ENCODE peak calls at places on chromosome 10, in seven cellular contexts. K is IMR-90, N is mesenchymal stem cell, A is trophoblast cell, S is H9, L is mesendoderm, Z is H1. G is an unnamed sample.

GRCh38 chr10:122264442-122264841 is 6.7 kb upstream of the BTBD16 start:
- DNase-seq in K (peak; percentile 50), N (no peak), A (no peak), S (no peak), L (no peak), Z (no peak), G (no peak)

GRCh38 chr10:25080880-25081581 is 64.6 kb downstream of the THNSL1 start:
- DNase-seq in K (peak; percentile 83), N (peak; percentile 79), A (peak; percentile 84), S (peak; percentile 81), L (peak; percentile 88), Z (peak; percentile 76), G (peak; percentile 80)

GRCh38 chr10:52598936-52599335 is 173.6 kb downstream of the MBL2 start:
- DNase-seq in K (no peak), N (no peak), A (no peak), S (no peak), L (no peak), Z (no peak), G (no peak)

GRCh38 chr10:48284002-48284546 is 9.6 kb upstream of the FRMPD2 start:
- DNase-seq in K (no peak), N (no peak), A (no peak), S (no peak), L (no peak), Z (no peak), G (no peak)

GRCh38 chr10:61763778-61764177 is 101.0 kb downstream of the CABCOCO1 start:
- DNase-seq in K (no peak), N (no peak), A (peak; percentile 9), S (no peak), L (no peak), Z (no peak), G (no peak)

GRCh38 chr10:104032144-104032775 is 53.4 kb downstream of the COL17A1 start:
- DNase-seq in K (no peak), N (no peak), A (no peak), S (peak; percentile 52), L (peak; percentile 30), Z (no peak), G (no peak)

GRCh38 chr10:57102234-57102633 is 741.2 kb upstream of the ZWINT start:
- DNase-seq in K (no peak), N (no peak), A (no peak), S (peak; percentile 32), L (peak; percentile 95), Z (no peak), G (no peak)

GRCh38 chr10:89129850-89130396 is 77.2 kb downstream of the CH25H start:
- DNase-seq in K (peak; percentile 67), N (no peak), A (no peak), S (no peak), L (no peak), Z (no peak), G (no peak)

GRCh38 chr10:122554576-122554975 is 6.0 kb upstream of the DMBT1 start:
- DNase-seq in K (no peak), N (no peak), A (no peak), S (no peak), L (no peak), Z (no peak), G (no peak)

GRCh38 chr10:49187044-49187484 is 1.1 kb downstream of the TMEM273 start:
- DNase-seq in K (no peak), N (no peak), A (no peak), S (no peak), L (no peak), Z (no peak), G (no peak)

GRCh38 chr10:126397640-126398382 is 9.5 kb upstream of the ADAM12 start:
- DNase-seq in K (peak; percentile 98), N (peak; percentile 92), A (peak; percentile 91), S (no peak), L (peak; percentile 92), Z (no peak), G (no peak)

GRCh38 chr10:132878730-132879407 is 63.5 kb downstream of the CFAP46 start:
- DNase-seq in K (no peak), N (no peak), A (no peak), S (peak; percentile 24), L (no peak), Z (no peak), G (no peak)

GRCh38 chr10:88379575-88379974 is 203.5 kb downstream of the RNLS start:
- DNase-seq in K (peak; percentile 82), N (peak; percentile 45), A (no peak), S (no peak), L (no peak), Z (no peak), G (no peak)

GRCh38 chr10:98528785-98529183 is 82.0 kb upstream of the HPS1 start:
- DNase-seq in K (no peak), N (no peak), A (no peak), S (no peak), L (no peak), Z (no peak), G (no peak)

GRCh38 chr10:94402204-94403033 is at the start of gene TBC1D12:
- DNase-seq in K (peak; percentile 97), N (peak; percentile 96), A (peak; percentile 98), S (peak; percentile 96), L (peak; percentile 97), Z (peak; percentile 88), G (peak; percentile 86)

GRCh38 chr10:62019013-62019684 is 117.7 kb downstream of the ARID5B start:
- DNase-seq in K (no peak), N (peak; percentile 49), A (no peak), S (no peak), L (no peak), Z (no peak), G (no peak)

GRCh38 chr10:68560916-68561691 is 967 bp downstream of the TET1 start:
- DNase-seq in K (peak; percentile 36), N (peak; percentile 67), A (no peak), S (peak; percentile 61), L (peak; percentile 70), Z (no peak), G (peak; percentile 35)

GRCh38 chr10:25498645-25499044 is 323.8 kb downstream of the GPR158 start:
- DNase-seq in K (no peak), N (no peak), A (peak; percentile 94), S (no peak), L (peak; percentile 30), Z (no peak), G (no peak)

GRCh38 chr10:1274098-1274745 is 218.0 kb downstream of the WDR37 start:
- DNase-seq in K (no peak), N (no peak), A (no peak), S (no peak), L (no peak), Z (no peak), G (no peak)

GRCh38 chr10:78407009-78407711 is 373.5 kb downstream of the RPS24 start:
- DNase-seq in K (peak; percentile 93), N (peak; percentile 90), A (peak; percentile 74), S (peak; percentile 97), L (peak; percentile 99), Z (peak; percentile 92), G (peak; percentile 96)

DNA sequence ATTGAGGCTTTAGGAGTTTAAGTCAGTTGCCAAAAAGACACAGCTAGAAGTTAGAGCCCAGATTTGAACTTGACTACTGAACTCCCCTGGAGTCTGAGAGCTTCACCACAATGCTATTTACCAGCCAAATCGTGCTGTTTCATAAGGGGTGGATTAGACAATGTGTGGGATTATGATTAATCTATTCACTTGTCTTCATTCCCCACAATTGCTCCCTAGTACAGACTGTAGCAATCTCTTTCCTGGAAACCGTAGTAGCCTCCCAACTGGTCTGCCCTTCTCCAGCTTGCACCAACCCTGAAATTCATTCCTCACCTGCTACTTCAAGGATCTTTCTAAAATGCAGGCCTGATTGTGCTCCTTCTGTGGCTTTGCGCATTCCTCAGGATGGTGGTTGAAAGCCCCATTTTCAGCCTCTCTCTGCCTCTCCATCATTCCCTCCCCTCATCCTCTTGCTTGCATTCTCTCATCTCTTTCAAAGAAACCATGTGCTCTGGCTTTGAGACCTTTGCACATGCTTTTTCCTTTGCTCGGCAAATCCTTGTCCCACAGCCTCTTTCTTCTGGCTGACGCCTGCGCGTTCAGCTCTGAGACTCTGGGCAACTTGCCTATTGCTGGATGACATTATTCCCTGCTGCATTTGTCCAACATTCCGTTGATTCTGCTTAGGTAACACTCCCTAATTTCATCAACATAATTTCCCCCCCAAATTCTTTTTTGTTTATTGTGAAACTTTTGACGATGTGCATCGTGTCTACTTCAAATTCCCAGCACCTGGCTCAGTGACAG is 145.0 kb downstream of the ADRA2A start:
- DNase-seq in K (no peak), N (no peak), A (no peak), S (no peak), L (no peak), Z (no peak), G (no peak)
- H3K23ac ChIP-seq in K (no peak overlapping the region), N (no peak overlapping the region), A (no peak overlapping the region), S (no peak overlapping the region), L (no peak overlapping the region), Z (no peak overlapping the region), G (no peak overlapping the region)

GRCh38 chr10:74923556-74923955 is 97.2 kb downstream of the KAT6B start:
- DNase-seq in K (no peak), N (peak; percentile 45), A (no peak), S (peak; percentile 44), L (peak; percentile 80), Z (no peak), G (no peak)
- H3K23ac ChIP-seq in K (peak overlapping the region; percentile 95), N (no peak overlapping the region), A (no peak overlapping the region), S (no peak overlapping the region), L (no peak overlapping the region), Z (no peak overlapping the region), G (no peak overlapping the region)

DNA sequence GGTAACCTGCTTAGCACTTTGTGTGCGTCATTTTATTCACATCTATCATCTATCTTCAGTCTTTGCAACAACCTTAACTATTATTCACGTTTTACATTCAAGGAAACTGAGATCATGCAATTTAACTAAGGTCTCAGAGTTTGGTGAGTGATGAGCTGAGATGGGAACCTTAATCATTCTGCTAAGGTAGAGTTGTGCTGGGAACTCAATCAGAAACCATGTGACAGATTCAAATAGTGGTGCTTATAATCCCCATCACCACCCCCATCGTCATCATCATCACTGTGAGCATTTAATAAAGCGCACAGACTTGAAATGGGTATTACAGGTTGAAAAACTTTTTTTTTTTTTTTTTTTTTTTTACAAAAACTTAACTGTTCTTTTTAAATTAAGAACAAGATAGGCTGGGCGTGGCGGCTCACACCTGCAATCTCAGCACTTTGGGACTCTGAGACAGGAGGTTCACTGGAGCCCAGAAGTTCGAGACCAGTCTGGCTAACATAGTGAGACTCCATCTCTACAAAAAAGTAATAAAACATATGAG is 160.9 kb downstream of the PIP4K2A start:
- DNase-seq in K (no peak), N (no peak), A (no peak), S (no peak), L (no peak), Z (no peak), G (no peak)
- H3K23ac ChIP-seq in K (no peak overlapping the region), N (no peak overlapping the region), A (no peak overlapping the region), S (no peak overlapping the region), L (no peak overlapping the region), Z (no peak overlapping the region), G (no peak overlapping the region)

GRCh38 chr10:50398383-50398782 is 147.1 kb upstream of the ASAH2 start:
- DNase-seq in K (peak; percentile 39), N (no peak), A (no peak), S (no peak), L (no peak), Z (no peak), G (no peak)

GRCh38 chr10:50402466-50402865 is 151.2 kb upstream of the ASAH2 start:
- DNase-seq in K (peak; percentile 45), N (no peak), A (no peak), S (no peak), L (no peak), Z (no peak), G (no peak)

GRCh38 chr10:50398823-50399222 is 147.5 kb upstream of the ASAH2 start:
- DNase-seq in K (no peak), N (no peak), A (no peak), S (no peak), L (no peak), Z (no peak), G (no peak)

GRCh38 chr10:50403074-50403473 is 151.8 kb upstream of the ASAH2 start:
- DNase-seq in K (no peak), N (no peak), A (no peak), S (no peak), L (no peak), Z (no peak), G (no peak)

GRCh38 chr10:50400694-50401093 is 149.4 kb upstream of the ASAH2 start:
- DNase-seq in K (no peak), N (peak; percentile 85), A (no peak), S (no peak), L (no peak), Z (no peak), G (no peak)
- H3K23ac ChIP-seq in K (no peak overlapping the region), N (no peak overlapping the region), A (no peak overlapping the region), S (no peak overlapping the region), L (no peak overlapping the region), Z (no peak overlapping the region), G (no peak overlapping the region)

G was measured in neuronal stem cell.